ENCODE peak calls at places on chromosomes 2 and 18, in six cellular contexts. One of them, this sample, is unnamed.
A peak's percentile ranks its signal among the peaks of the same experiment; 100 is the strongest.

GRCh38 chr2:240583774-240584173 is 2.8 kb upstream of the CAPN10 start:
- DNase-seq in HepG2: no peak
- DNase-seq in SK-N-SH: no peak
- DNase-seq in HCT116: no peak
- DNase-seq in HL-60: no peak
- DNase-seq in K562: no peak
- DNase-seq in this sample: no peak

GRCh38 chr2:235171511-235172130 is 219.8 kb downstream of the SH3BP4 start:
- DNase-seq in HepG2: no peak
- DNase-seq in SK-N-SH: peak; percentile 32
- DNase-seq in HCT116: no peak
- DNase-seq in HL-60: no peak
- DNase-seq in K562: no peak
- DNase-seq in this sample: no peak

GRCh38 chr2:183349046-183349445 is 224.8 kb downstream of the NUP35 start:
- DNase-seq in HepG2: no peak
- DNase-seq in SK-N-SH: no peak
- DNase-seq in HCT116: no peak
- DNase-seq in HL-60: no peak
- DNase-seq in K562: no peak
- DNase-seq in this sample: no peak

GRCh38 chr2:76008001-76008702 is 297.4 kb upstream of the GCFC2 start:
- DNase-seq in HepG2: no peak
- DNase-seq in SK-N-SH: no peak
- DNase-seq in HCT116: no peak
- DNase-seq in HL-60: no peak
- DNase-seq in K562: no peak
- DNase-seq in this sample: no peak

GRCh38 chr2:160114020-160114419 is 51.6 kb upstream of the PLA2R1 start:
- DNase-seq in HepG2: no peak
- DNase-seq in SK-N-SH: no peak
- DNase-seq in HCT116: no peak
- DNase-seq in HL-60: no peak
- DNase-seq in K562: no peak
- DNase-seq in this sample: no peak

GRCh38 chr2:99636432-99637034 is 146.7 kb upstream of the REV1 start:
- DNase-seq in HepG2: no peak
- DNase-seq in SK-N-SH: peak; percentile 91
- DNase-seq in HCT116: no peak
- DNase-seq in HL-60: no peak
- DNase-seq in K562: peak; percentile 40
- DNase-seq in this sample: no peak

GRCh38 chr2:70484086-70484485 is 69.5 kb downstream of the TGFA start:
- DNase-seq in HepG2: no peak
- DNase-seq in SK-N-SH: no peak
- DNase-seq in HCT116: no peak
- DNase-seq in HL-60: no peak
- DNase-seq in K562: no peak
- DNase-seq in this sample: no peak

GRCh38 chr2:1830936-1831616 is 86.8 kb upstream of the PXDN start:
- DNase-seq in HepG2: no peak
- DNase-seq in SK-N-SH: no peak
- DNase-seq in HCT116: no peak
- DNase-seq in HL-60: no peak
- DNase-seq in K562: no peak
- DNase-seq in this sample: no peak

GRCh38 chr2:208354964-208355381 is 51.6 kb upstream of the PTH2R start:
- DNase-seq in HepG2: peak; percentile 57
- DNase-seq in SK-N-SH: no peak
- DNase-seq in HCT116: no peak
- DNase-seq in HL-60: peak; percentile 56
- DNase-seq in K562: no peak
- DNase-seq in this sample: no peak

GRCh38 chr2:38218583-38218982 is 142.6 kb upstream of the CYP1B1 start:
- DNase-seq in HepG2: no peak
- DNase-seq in SK-N-SH: peak; percentile 74
- DNase-seq in HCT116: no peak
- DNase-seq in HL-60: no peak
- DNase-seq in K562: no peak
- DNase-seq in this sample: no peak

GRCh38 chr2:212299943-212300342 is 238.7 kb downstream of the ERBB4 start:
- DNase-seq in HepG2: no peak
- DNase-seq in SK-N-SH: no peak
- DNase-seq in HCT116: no peak
- DNase-seq in HL-60: no peak
- DNase-seq in K562: no peak
- DNase-seq in this sample: no peak

GRCh38 chr2:109419960-109420370 is 193.8 kb downstream of the SEPTIN10 start:
- DNase-seq in HepG2: no peak
- DNase-seq in SK-N-SH: peak; percentile 73
- DNase-seq in HCT116: no peak
- DNase-seq in HL-60: no peak
- DNase-seq in K562: no peak
- DNase-seq in this sample: no peak

GRCh38 chr2:171985076-171985475 is 14.7 kb upstream of the METAP1D start:
- DNase-seq in HepG2: no peak
- DNase-seq in SK-N-SH: no peak
- DNase-seq in HCT116: no peak
- DNase-seq in HL-60: no peak
- DNase-seq in K562: no peak
- DNase-seq in this sample: no peak

GRCh38 chr18:36389811-36390581 is 92.5 kb downstream of the FHOD3 start:
- DNase-seq in HepG2: no peak
- DNase-seq in SK-N-SH: peak; percentile 68
- DNase-seq in HCT116: no peak
- DNase-seq in HL-60: no peak
- DNase-seq in K562: no peak
- DNase-seq in this sample: no peak

GRCh38 chr2:180618570-180618969 is 361.8 kb upstream of the UBE2E3 start:
- DNase-seq in HepG2: no peak
- DNase-seq in SK-N-SH: no peak
- DNase-seq in HCT116: no peak
- DNase-seq in HL-60: peak; percentile 2
- DNase-seq in K562: no peak
- DNase-seq in this sample: no peak

GRCh38 chr18:39414009-39414700 is 1848.6 kb upstream of the CELF4 start:
- DNase-seq in HepG2: no peak
- DNase-seq in SK-N-SH: no peak
- DNase-seq in HCT116: peak; percentile 41
- DNase-seq in HL-60: no peak
- DNase-seq in K562: no peak
- DNase-seq in this sample: peak; percentile 61

GRCh38 chr2:36831185-36831584 is 134.7 kb downstream of the VIT start:
- DNase-seq in HepG2: no peak
- DNase-seq in SK-N-SH: no peak
- DNase-seq in HCT116: no peak
- DNase-seq in HL-60: no peak
- DNase-seq in K562: no peak
- DNase-seq in this sample: no peak

GRCh38 chr2:14975401-14975800 is 342.9 kb downstream of the LRATD1 start:
- DNase-seq in HepG2: no peak
- DNase-seq in SK-N-SH: no peak
- DNase-seq in HCT116: no peak
- DNase-seq in HL-60: no peak
- DNase-seq in K562: no peak
- DNase-seq in this sample: no peak

GRCh38 chr2:187453078-187453641 is 5.1 kb upstream of the CALCRL start:
- DNase-seq in HepG2: no peak
- DNase-seq in SK-N-SH: peak; percentile 6
- DNase-seq in HCT116: peak; percentile 29
- DNase-seq in HL-60: no peak
- DNase-seq in K562: peak; percentile 17
- DNase-seq in this sample: peak; percentile 20

GRCh38 chr2:156331572-156332451 is 709 bp downstream of the NR4A2 start:
- DNase-seq in HepG2: no peak
- DNase-seq in SK-N-SH: peak; percentile 34
- DNase-seq in HCT116: no peak
- DNase-seq in HL-60: peak; percentile 76
- DNase-seq in K562: peak; percentile 61
- DNase-seq in this sample: no peak

GRCh38 chr18:9631814-9632496 is 17.6 kb upstream of the PPP4R1 start:
- DNase-seq in HepG2: no peak
- DNase-seq in SK-N-SH: no peak
- DNase-seq in HCT116: peak; percentile 73
- DNase-seq in HL-60: no peak
- DNase-seq in K562: no peak
- DNase-seq in this sample: peak; percentile 64

GRCh38 chr2:108570416-108570815 is 36.1 kb downstream of the LIMS1 start:
- DNase-seq in HepG2: no peak
- DNase-seq in SK-N-SH: no peak
- DNase-seq in HCT116: no peak
- DNase-seq in HL-60: no peak
- DNase-seq in K562: peak; percentile 37
- DNase-seq in this sample: no peak

GRCh38 chr2:121561617-121562268 is 31.1 kb downstream of the RNU4ATAC start:
- DNase-seq in HepG2: no peak
- DNase-seq in SK-N-SH: no peak
- DNase-seq in HCT116: no peak
- DNase-seq in HL-60: no peak
- DNase-seq in K562: no peak
- DNase-seq in this sample: no peak

DNA sequence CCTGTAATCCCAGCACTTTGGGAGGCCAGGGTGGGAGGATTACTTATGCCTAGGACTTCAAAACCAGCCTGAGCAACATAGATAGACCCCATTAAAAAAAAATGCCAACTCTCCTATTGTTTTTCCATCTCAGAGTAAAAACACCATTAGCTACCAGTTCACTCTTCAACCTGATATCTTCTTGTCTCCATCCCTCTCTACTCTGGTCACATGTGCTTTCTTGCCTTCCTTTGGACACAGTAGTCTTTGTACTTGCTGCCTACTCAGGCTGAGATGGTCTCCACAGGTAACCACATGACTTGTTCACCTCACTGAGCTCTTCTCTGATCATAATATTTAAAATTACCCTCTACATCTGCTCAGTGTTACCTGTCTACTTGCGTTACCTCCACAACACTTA is 5.0 kb downstream of the MALT1 start:
- DNase-seq in HepG2: no peak
- DNase-seq in SK-N-SH: no peak
- DNase-seq in HCT116: no peak
- DNase-seq in HL-60: no peak
- DNase-seq in K562: no peak
- DNase-seq in this sample: no peak
- TF ChIP-seq POLR2AphosphoS5 in HepG2: no peak
- TF ChIP-seq POLR2AphosphoS5 in SK-N-SH: no peak
- TF ChIP-seq POLR2AphosphoS5 in HCT116: no peak
- TF ChIP-seq POLR2AphosphoS5 in HL-60: no peak
- TF ChIP-seq POLR2AphosphoS5 in K562: no peak
- TF ChIP-seq POLR2AphosphoS5 in this sample: no peak

DNA sequence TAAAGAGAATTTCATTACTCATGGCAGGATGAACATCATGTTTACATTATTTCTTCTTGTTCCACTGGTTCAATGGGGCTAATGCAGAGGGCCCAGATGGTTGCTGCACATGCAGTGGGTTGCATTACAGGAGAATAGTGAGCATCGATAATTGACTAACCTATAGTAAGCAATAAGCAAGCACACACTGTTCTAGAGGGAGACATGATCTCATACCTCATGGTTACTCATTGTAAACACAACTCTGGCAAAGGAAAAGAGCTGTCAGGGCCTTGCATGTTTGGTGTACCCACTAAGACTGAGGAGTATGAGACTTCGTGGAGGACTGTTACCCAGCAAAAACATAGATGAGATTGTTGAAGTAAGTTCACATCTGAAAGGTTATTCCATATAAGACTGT is 885.6 kb upstream of the VRK2 start:
- DNase-seq in HepG2: no peak
- DNase-seq in SK-N-SH: no peak
- DNase-seq in HCT116: no peak
- DNase-seq in HL-60: no peak
- DNase-seq in K562: no peak
- DNase-seq in this sample: no peak
- TF ChIP-seq REST in HepG2: no peak
- TF ChIP-seq REST in SK-N-SH: no peak
- TF ChIP-seq REST in HCT116: no peak
- TF ChIP-seq REST in HL-60: no peak
- TF ChIP-seq REST in K562: no peak
- TF ChIP-seq REST in this sample: no peak

GRCh38 chr2:86038291-86039081 is 67.2 kb downstream of the POLR1A start:
- DNase-seq in HepG2: no peak
- DNase-seq in SK-N-SH: no peak
- DNase-seq in HCT116: no peak
- DNase-seq in HL-60: peak; percentile 84
- DNase-seq in K562: no peak
- DNase-seq in this sample: no peak
- TF ChIP-seq POLR2AphosphoS5 in HepG2: no peak
- TF ChIP-seq POLR2AphosphoS5 in SK-N-SH: no peak
- TF ChIP-seq POLR2AphosphoS5 in HCT116: no peak
- TF ChIP-seq POLR2AphosphoS5 in HL-60: peak; percentile 81
- TF ChIP-seq POLR2AphosphoS5 in K562: no peak
- TF ChIP-seq POLR2AphosphoS5 in this sample: no peak

GRCh38 chr2:128347701-128348504 is 29.2 kb upstream of the HS6ST1 start:
- DNase-seq in HepG2: no peak
- DNase-seq in SK-N-SH: peak; percentile 85
- DNase-seq in HCT116: no peak
- DNase-seq in HL-60: no peak
- DNase-seq in K562: no peak
- DNase-seq in this sample: no peak
- TF ChIP-seq REST in HepG2: no peak
- TF ChIP-seq REST in SK-N-SH: no peak
- TF ChIP-seq REST in HCT116: no peak
- TF ChIP-seq REST in HL-60: no peak
- TF ChIP-seq REST in K562: no peak
- TF ChIP-seq REST in this sample: no peak